ENCODE peak calls at places on chromosome X, in eight cellular contexts. B, U, Q, Y, P, E, C and W are unnamed samples.

GRCh38 chrX:154298312-154298711 is 2.7 kb downstream of the TKTL1 start:
- DNase-seq in C (no peak), P (peak), Q (peak), Y (no peak), U (no peak), B (no peak), E (no peak), W (no peak)

GRCh38 chrX:50978920-50979660 is 68.6 kb downstream of the BMP15 start:
- DNase-seq in Q (no peak), C (no peak), B (no peak), E (no peak), P (peak), Y (no peak), U (peak), W (no peak)

GRCh38 chrX:15469613-15470012 is 23.5 kb downstream of the PIR start:
- DNase-seq in C (no peak), B (no peak), U (no peak), P (no peak), Y (no peak), E (no peak), Q (no peak), W (no peak)

GRCh38 chrX:121106484-121107235 is 59.2 kb downstream of the GLUD2 start:
- DNase-seq in U (no peak), Q (no peak), Y (no peak), B (no peak), P (no peak), C (no peak), E (no peak), W (no peak)

GRCh38 chrX:84186603-84187358 is 1.2 kb downstream of the RPS6KA6 start:
- DNase-seq in E (no peak), P (no peak), Q (no peak), C (no peak), U (peak), Y (no peak), B (no peak), W (no peak)

GRCh38 chrX:143634701-143635442 is 1.0 kb downstream of the SLITRK4 start:
- DNase-seq in U (peak), P (no peak), E (no peak), B (no peak), Y (no peak), C (peak), Q (no peak), W (no peak)

GRCh38 chrX:38175140-38175539 is 45.5 kb downstream of the SRPX start:
- DNase-seq in Y (no peak), B (peak), E (no peak), Q (no peak), U (peak), C (no peak), P (no peak), W (peak)

GRCh38 chrX:141936080-141936479 is 32.4 kb downstream of the MAGEC1 start:
- DNase-seq in Q (no peak), C (no peak), U (no peak), E (no peak), P (no peak), Y (no peak), B (no peak), W (no peak)

GRCh38 chrX:5113128-5113527 is 1115.5 kb downstream of the NLGN4X start:
- DNase-seq in Y (no peak), B (no peak), U (no peak), C (no peak), P (no peak), Q (no peak), E (no peak), W (no peak)

GRCh38 chrX:16786791-16787735 is 797 bp downstream of the TXLNG start:
- DNase-seq in Y (no peak), E (peak), B (no peak), Q (peak), P (peak), U (no peak), C (no peak), W (no peak)

GRCh38 chrX:135741192-135741715 is 26.7 kb downstream of the CT45A3 start:
- DNase-seq in Y (no peak), P (no peak), B (no peak), E (no peak), U (no peak), C (no peak), Q (no peak), W (no peak)

GRCh38 chrX:70096052-70096451 is 33.8 kb downstream of the OTUD6A start:
- DNase-seq in Y (no peak), Q (no peak), P (no peak), C (no peak), E (no peak), U (peak), B (no peak), W (peak)

GRCh38 chrX:29257516-29257915 is 670.3 kb downstream of the IL1RAPL1 start:
- DNase-seq in B (no peak), U (no peak), Q (no peak), P (no peak), Y (no peak), C (no peak), E (no peak), W (no peak)

GRCh38 chrX:55057691-55058249 is 17.1 kb upstream of the PAGE2B start:
- DNase-seq in C (peak), E (no peak), P (no peak), Y (peak), B (no peak), Q (no peak), U (peak), W (peak)

GRCh38 chrX:45070116-45071007 is 130.3 kb downstream of the DIPK2B start:
- DNase-seq in E (no peak), C (no peak), Q (no peak), Y (no peak), B (no peak), P (no peak), U (no peak), W (peak)

GRCh38 chrX:99750721-99751120 is 659.4 kb downstream of the PCDH19 start:
- DNase-seq in C (no peak), P (no peak), U (no peak), Q (no peak), B (no peak), Y (no peak), E (no peak), W (no peak)

GRCh38 chrX:12548746-12549145 is 242.5 kb upstream of the PRPS2 start:
- DNase-seq in P (no peak), Y (no peak), B (no peak), Q (no peak), U (peak), C (no peak), E (no peak), W (no peak)

GRCh38 chrX:16138108-16138427 is 14.7 kb downstream of the GRPR start:
- DNase-seq in E (no peak), P (no peak), Y (no peak), B (no peak), Q (no peak), C (no peak), U (peak), W (peak)

GRCh38 chrX:134948333-134949241 is 42.2 kb upstream of the SMIM10 start:
- DNase-seq in P (no peak), B (no peak), E (no peak), Y (no peak), U (no peak), Q (no peak), C (no peak), W (peak)

GRCh38 chrX:68880846-68881513 is 52.2 kb downstream of the EFNB1 start:
- DNase-seq in Y (no peak), P (no peak), U (no peak), B (no peak), C (no peak), E (no peak), Q (no peak), W (no peak)

GRCh38 chrX:51420610-51421009 is 75.8 kb downstream of the NUDT11 start:
- DNase-seq in B (no peak), P (no peak), E (no peak), C (no peak), Y (no peak), U (peak), Q (no peak), W (peak)

GRCh38 chrX:46649421-46650260 is 76.1 kb downstream of the CHST7 start:
- DNase-seq in P (peak), C (no peak), B (peak), U (peak), E (peak), Q (no peak), Y (no peak), W (no peak)

GRCh38 chrX:48648299-48648698 is 35.3 kb upstream of the WAS start:
- DNase-seq in Q (peak), E (peak), Y (peak), C (peak), U (peak), B (peak), P (peak), W (peak)

GRCh38 chrX:36916941-36917340 is 91.2 kb upstream of the FAM47C start:
- DNase-seq in P (no peak), Q (no peak), U (no peak), B (no peak), Y (no peak), C (no peak), E (no peak), W (no peak)

GRCh38 chrX:133838761-133839676 is 146.4 kb downstream of the GPC3 start:
- DNase-seq in C (no peak), B (no peak), P (no peak), Y (no peak), U (peak), Q (no peak), E (peak), W (no peak)

GRCh38 chrX:106263817-106264216 is 95.7 kb downstream of the PWWP3B start:
- DNase-seq in P (no peak), B (no peak), C (no peak), Y (no peak), U (no peak), Q (no peak), E (no peak), W (no peak)

GRCh38 chrX:115892787-115893671 is 277.5 kb upstream of the AGTR2 start:
- DNase-seq in U (no peak), Y (no peak), E (peak), B (peak), C (peak), P (peak), Q (peak), W (peak)

GRCh38 chrX:69055193-69055592 is 110.1 kb downstream of the PJA1 start:
- DNase-seq in C (no peak), B (no peak), U (no peak), Q (no peak), P (no peak), Y (no peak), E (no peak), W (no peak)

GRCh38 chrX:137858106-137858505 is 292.2 kb downstream of the ZIC3 start:
- DNase-seq in C (no peak), E (no peak), U (no peak), Y (no peak), B (no peak), Q (no peak), P (no peak), W (no peak)

GRCh38 chrX:121570072-121570841 is 522.8 kb downstream of the GLUD2 start:
- DNase-seq in P (no peak), U (peak), Y (no peak), C (no peak), E (no peak), Q (no peak), B (no peak), W (no peak)

DNA sequence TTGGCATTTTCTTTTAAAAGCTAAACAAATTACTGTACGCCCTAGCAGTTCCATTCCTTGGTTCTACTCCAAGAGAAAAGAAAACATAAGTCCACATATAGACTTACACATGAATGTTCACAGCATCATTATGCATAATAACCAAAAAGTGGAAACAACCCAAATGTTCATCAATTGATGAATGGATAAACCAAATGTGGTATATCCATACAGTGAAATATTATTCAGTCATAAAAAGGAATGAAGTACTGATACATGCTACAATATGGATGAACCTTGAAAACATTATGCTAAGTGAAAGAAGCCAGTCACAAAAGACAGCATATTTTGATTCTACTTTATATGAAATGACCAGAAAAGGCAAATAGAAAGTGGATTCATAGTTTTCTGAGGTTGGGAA is 36.5 kb downstream of the MED14 start:
- DNase-seq in Y (no peak), Q (no peak), E (no peak), U (no peak), P (no peak), C (no peak), B (no peak), W (no peak)
- TF ChIP-seq POLR2A in Y (no peak), Q (no peak), E (no peak), U (no peak), P (no peak), C (no peak), B (no peak), W (no peak)

GRCh38 chrX:104112326-104112951 is at the start of gene ZCCHC18:
- DNase-seq in B (peak), E (peak), Y (no peak), Q (peak), C (peak), P (peak), U (peak), W (peak)
- TF ChIP-seq POLR2A in B (no peak), E (no peak), Y (no peak), Q (no peak), C (peak), P (no peak), U (no peak), W (no peak)

DNA sequence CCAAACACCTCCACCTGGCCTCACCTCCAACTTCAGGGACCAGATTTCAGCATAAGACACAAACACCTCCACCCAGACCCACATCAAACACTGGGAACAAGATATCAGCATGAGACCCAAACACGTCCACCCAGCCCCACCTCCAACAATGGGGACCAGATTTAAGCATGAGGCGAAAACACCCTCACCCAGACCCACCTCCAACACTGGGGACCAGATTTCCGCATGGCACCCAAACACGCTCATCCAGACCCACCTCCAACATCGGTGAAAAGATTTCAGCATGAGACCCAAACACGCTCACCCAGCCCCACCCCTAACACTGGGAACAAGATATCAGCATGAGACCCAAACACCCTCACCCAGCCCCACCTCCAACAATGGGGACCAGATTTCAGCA is 210.0 kb downstream of the ASMT start:
- DNase-seq in B (peak), P (no peak), Q (no peak), Y (no peak), U (no peak), C (no peak), E (no peak), W (no peak)
- TF ChIP-seq POLR2A in B (no peak), P (no peak), Q (no peak), Y (no peak), U (no peak), C (no peak), E (no peak), W (no peak)

GRCh38 chrX:10620121-10620699 is at the start of gene MID1:
- DNase-seq in E (peak), Q (peak), B (peak), U (peak), C (no peak), Y (peak), P (peak), W (no peak)
- TF ChIP-seq POLR2A in E (peak), Q (no peak), B (no peak), U (no peak), C (no peak), Y (no peak), P (no peak), W (no peak)

DNA sequence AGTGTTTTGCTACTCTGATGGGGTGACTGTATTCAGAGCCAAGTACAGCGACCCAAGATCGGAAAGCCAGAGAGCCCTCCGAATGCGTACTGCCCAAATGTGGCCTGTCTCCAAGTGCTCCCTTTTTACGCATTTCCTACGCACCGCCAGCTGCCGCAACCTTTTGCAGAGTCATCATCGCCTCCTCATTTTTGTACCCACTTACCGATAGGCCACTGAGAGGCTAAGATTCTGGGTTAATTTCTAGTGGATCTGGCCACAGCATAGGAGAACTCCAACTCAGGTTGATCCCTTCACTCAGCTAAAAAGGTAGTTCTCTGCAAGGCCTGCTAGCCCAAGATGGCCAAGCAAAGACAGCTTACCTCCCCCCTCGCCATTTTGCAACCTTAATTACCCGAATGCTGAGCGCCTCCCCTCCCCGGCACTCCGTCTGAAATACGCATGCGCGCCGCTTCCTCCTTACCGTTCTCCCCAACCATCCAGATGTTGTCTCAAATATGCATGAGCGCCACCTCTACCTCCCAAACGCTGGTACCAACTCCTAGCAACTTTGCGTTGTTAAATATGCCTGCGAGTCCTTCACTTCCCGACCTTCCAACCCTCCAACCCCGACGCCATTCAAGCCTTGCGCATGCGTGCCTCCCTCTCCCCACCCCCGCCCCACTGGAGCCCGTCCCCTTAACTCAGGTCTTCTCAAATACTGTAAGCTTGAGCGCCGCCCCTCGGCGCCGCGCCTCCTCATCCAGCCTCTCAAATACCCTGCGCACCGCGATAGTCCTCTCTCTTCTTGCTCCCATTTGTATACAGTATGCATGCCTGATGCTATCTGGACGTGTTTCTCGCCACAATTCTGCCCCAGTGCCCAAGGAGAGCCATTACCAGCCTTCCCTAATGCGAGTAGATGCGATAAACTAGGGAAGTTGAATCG is 11.8 kb upstream of the ZCCHC13 start:
- DNase-seq in E (peak), B (peak), Y (peak), Q (peak), C (peak), U (peak), P (peak), W (peak)
- TF ChIP-seq POLR2A in E (peak), B (no peak), Y (no peak), Q (no peak), C (peak), U (no peak), P (no peak), W (peak)

GRCh38 chrX:123588723-123589122 is 144.1 kb downstream of the THOC2 start:
- DNase-seq in B (peak), E (no peak), U (no peak), C (no peak), P (no peak), Y (no peak), Q (no peak), W (no peak)
- TF ChIP-seq POLR2A in B (no peak), E (no peak), U (no peak), C (no peak), P (no peak), Y (no peak), Q (no peak), W (no peak)

DNA sequence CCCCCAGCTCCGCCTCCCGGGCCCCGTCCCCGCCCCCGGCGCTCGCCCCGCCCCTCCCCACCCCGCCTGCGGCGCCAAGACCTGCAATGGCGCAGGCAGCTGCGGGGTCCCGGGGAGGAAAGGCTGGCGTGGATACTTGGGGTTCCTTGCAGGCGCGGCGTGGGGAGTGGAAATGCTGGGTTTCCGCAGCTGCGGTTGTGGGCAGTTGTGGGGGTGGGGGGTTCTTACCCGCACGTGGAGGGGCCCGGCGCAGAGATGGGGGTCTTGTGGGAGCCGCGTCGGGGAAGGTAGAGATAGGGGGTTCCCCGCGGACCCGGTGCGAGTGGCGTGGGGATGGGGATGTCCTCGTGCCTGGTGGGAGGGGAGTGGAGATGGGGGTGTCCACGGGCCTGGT is 678 bp upstream of the ASMTL start:
- DNase-seq in E (no peak), C (peak), Q (peak), P (no peak), Y (no peak), U (no peak), B (no peak), W (no peak)
- TF ChIP-seq POLR2A in E (peak), C (no peak), Q (no peak), P (no peak), Y (no peak), U (no peak), B (no peak), W (peak)

GRCh38 chrX:107684956-107685385 is 56.7 kb downstream of the PRPS1 start:
- DNase-seq in Q (peak), P (peak), E (no peak), B (peak), C (no peak), Y (peak), U (peak), W (no peak)
- TF ChIP-seq POLR2A in Q (no peak), P (no peak), E (no peak), B (no peak), C (no peak), Y (no peak), U (no peak), W (no peak)